ENCODE peak calls at places on chromosomes 1 and 21, in four cellular contexts. D, J, H and Y are unnamed samples.
A peak's percentile ranks its signal among the peaks of the same experiment; 100 is the strongest.

GRCh38 chr1:80047791-80048190 is 1041.3 kb upstream of the ADGRL4 start:
- DNase-seq in J (no peak), D (no peak), H (peak; percentile 52), Y (no peak)

GRCh38 chr1:32770741-32771548 is 46.2 kb downstream of the YARS1 start:
- DNase-seq in D (no peak), H (no peak), J (no peak), Y (no peak)

GRCh38 chr1:180842890-180843289 is 69.8 kb upstream of the KIAA1614 start:
- DNase-seq in H (peak; percentile 13), D (no peak), J (no peak), Y (peak; percentile 58)

GRCh38 chr1:24119859-24120756 is 8.2 kb upstream of the MYOM3 start:
- DNase-seq in D (no peak), H (peak; percentile 56), J (no peak), Y (no peak)

GRCh38 chr1:110601332-110601731 is 4.8 kb downstream of the KCNA2 start:
- DNase-seq in H (no peak), J (no peak), D (no peak), Y (no peak)

GRCh38 chr1:115648717-115649691 is 7.2 kb downstream of the VANGL1 start:
- DNase-seq in H (peak; percentile 17), J (no peak), D (no peak), Y (no peak)

GRCh38 chr1:185074307-185074706 is 28.9 kb downstream of the RNF2 start:
- DNase-seq in D (no peak), H (peak; percentile 69), J (no peak), Y (no peak)

GRCh38 chr1:17416389-17416788 is 23.1 kb downstream of the RCC2 start:
- DNase-seq in J (no peak), H (no peak), D (no peak), Y (no peak)

GRCh38 chr1:14113841-14114567 is 414.0 kb downstream of the PRDM2 start:
- DNase-seq in J (no peak), D (peak; percentile 92), H (peak; percentile 79), Y (peak; percentile 87)

GRCh38 chr1:199298825-199299224 is 660.0 kb downstream of the PTPRC start:
- DNase-seq in J (no peak), D (no peak), H (peak; percentile 85), Y (no peak)

GRCh38 chr1:1782399-1783221 is 4.3 kb upstream of the NADK start:
- DNase-seq in J (no peak), H (peak; percentile 88), D (peak; percentile 60), Y (peak; percentile 35)

GRCh38 chr1:50658421-50659076 is 235.3 kb upstream of the DMRTA2 start:
- DNase-seq in H (peak; percentile 61), D (no peak), J (no peak), Y (peak; percentile 60)

GRCh38 chr1:59815892-59816291 is 1.1 kb downstream of the HOOK1 start:
- DNase-seq in H (no peak), J (no peak), D (no peak), Y (no peak)

GRCh38 chr1:58874757-58875755 is 91.2 kb upstream of the JUN start:
- DNase-seq in D (no peak), H (peak; percentile 85), J (no peak), Y (peak; percentile 82)

GRCh38 chr1:161032409-161032808 is 6.4 kb downstream of the TSTD1 start:
- DNase-seq in H (no peak), D (no peak), J (no peak), Y (no peak)
- H2AFZ ChIP-seq in H (no peak overlapping the region), D (no peak overlapping the region), J (no peak overlapping the region), Y (no peak overlapping the region)

GRCh38 chr1:3603566-3604467 is 7.5 kb downstream of the MEGF6 start:
- DNase-seq in J (no peak), H (no peak), D (no peak), Y (no peak)
- TF ChIP-seq EZH2phosphoT487 in J (no peak), H (no peak), D (no peak), Y (no peak)

GRCh38 chr1:66757740-66758139 is 5.5 kb downstream of the DYNLT5 start:
- DNase-seq in J (no peak), D (no peak), H (no peak), Y (no peak)

GRCh38 chr1:66751160-66751559 is 1.1 kb upstream of the DYNLT5 start:
- DNase-seq in D (no peak), H (no peak), J (no peak), Y (no peak)

GRCh38 chr1:66750578-66750977 is 1.7 kb upstream of the DYNLT5 start:
- DNase-seq in H (no peak), D (no peak), J (no peak), Y (no peak)

GRCh38 chr1:66752000-66752592 is at the start of gene DYNLT5:
- DNase-seq in H (peak; percentile 81), J (no peak), D (no peak), Y (peak; percentile 77)

GRCh38 chr1:66752671-66753371 is 562 bp downstream of the DYNLT5 start:
- DNase-seq in D (no peak), H (no peak), J (no peak), Y (peak; percentile 12)
- H3K4me3 ChIP-seq in D (no peak overlapping the region), H (peak overlapping the region; percentile 76), J (no peak overlapping the region), Y (peak overlapping the region; percentile 59)

GRCh38 chr21:34730756-34731445 is 62.1 kb downstream of the CLIC6 start:
- DNase-seq in D (no peak), H (no peak), J (no peak), Y (no peak)
- H2AFZ ChIP-seq in D (no peak overlapping the region), H (no peak overlapping the region), J (no peak overlapping the region), Y (no peak overlapping the region)

GRCh38 chr1:165907256-165907857 is 79.9 kb downstream of the UCK2 start:
- DNase-seq in H (peak; percentile 72), J (no peak), D (no peak), Y (no peak)

GRCh38 chr1:165902565-165902964 is 75.2 kb downstream of the UCK2 start:
- DNase-seq in D (no peak), J (no peak), H (no peak), Y (no peak)

GRCh38 chr1:165903672-165904071 is 76.3 kb downstream of the UCK2 start:
- DNase-seq in J (no peak), D (no peak), H (peak; percentile 85), Y (no peak)

GRCh38 chr1:165904948-165905347 is 77.5 kb downstream of the UCK2 start:
- DNase-seq in J (no peak), H (no peak), D (no peak), Y (no peak)

DNA sequence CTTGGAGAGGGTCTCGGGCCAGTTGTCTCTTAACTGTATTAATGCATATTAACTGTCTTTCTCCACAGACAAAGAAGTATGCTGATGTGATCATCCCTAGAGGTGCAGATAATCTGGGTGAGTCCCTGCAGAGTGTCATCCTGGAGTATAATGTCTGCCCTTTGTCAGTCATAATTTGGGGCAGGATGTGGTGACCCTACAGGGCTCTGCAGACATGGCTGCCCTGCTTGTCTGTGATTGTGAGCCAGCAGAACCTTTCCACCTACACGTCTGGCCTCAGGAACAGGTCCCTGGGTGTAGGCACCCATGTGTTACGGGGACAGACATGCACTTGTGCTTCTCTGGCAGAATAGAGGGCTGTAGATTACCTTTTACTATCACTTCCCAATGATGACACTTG is 78.4 kb downstream of the UCK2 start:
- DNase-seq in J (no peak), D (no peak), H (no peak), Y (no peak)
- TF ChIP-seq EZH2phosphoT487 in J (no peak), D (no peak), H (no peak), Y (no peak)

DNA sequence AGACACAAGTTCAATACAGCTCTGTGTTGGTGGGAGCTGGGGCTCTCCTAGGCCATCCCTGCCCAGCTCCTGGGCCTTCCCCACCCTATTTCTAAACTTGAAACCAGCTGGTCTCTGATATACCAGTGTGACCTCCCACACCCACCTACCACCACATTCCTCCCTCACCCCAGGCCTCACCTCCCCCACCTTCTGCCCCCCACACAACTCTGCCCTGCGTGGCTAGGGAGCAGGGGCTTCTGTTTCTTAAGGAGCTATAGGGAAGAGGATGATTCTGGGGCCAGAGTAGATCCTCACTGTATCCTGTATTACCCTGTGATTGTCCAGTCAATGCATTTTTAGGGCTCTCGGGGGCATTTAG is 16.5 kb downstream of the NES start:
- DNase-seq in J (no peak), H (no peak), D (no peak), Y (no peak)
- H3K4me3 ChIP-seq in J (peak overlapping the region; percentile 65), H (no peak overlapping the region), D (no peak overlapping the region), Y (no peak overlapping the region)